ENCODE peak calls at places on chromosomes 16 and 17, in five cellular contexts. Z, T, R, Y and E are unnamed samples. For H3K4me1, the result is how much of the 10 kb centered on the place peaks cover.

GRCh38 chr16:23729503-23730424 is 16.7 kb upstream of the ERN2 start:
- DNase-seq in Z (no peak), T (peak), R (no peak), Y (no peak), E (no peak)

GRCh38 chr17:31492880-31493655 is 101.6 kb downstream of the RAB11FIP4 start:
- DNase-seq in Z (no peak), T (no peak), R (no peak), Y (no peak), E (peak)

GRCh38 chr17:75854111-75854748 is 905 bp downstream of the WBP2 start:
- DNase-seq in Z (no peak), T (peak), R (peak), Y (peak), E (no peak)

GRCh38 chr16:10565167-10565566 is 15.2 kb downstream of the EMP2 start:
- DNase-seq in Z (no peak), T (peak), R (peak), Y (no peak), E (no peak)

GRCh38 chr16:54289242-54290051 is 2.9 kb upstream of the IRX3 start:
- DNase-seq in Z (no peak), T (no peak), R (no peak), Y (no peak), E (no peak)

GRCh38 chr17:55340726-55341125 is 76.0 kb downstream of the HLF start:
- DNase-seq in Z (no peak), T (no peak), R (no peak), Y (no peak), E (no peak)

GRCh38 chr17:3890082-3890892 is 2.6 kb downstream of the CAMKK1 start:
- DNase-seq in Z (no peak), T (peak), R (peak), Y (peak), E (no peak)

GRCh38 chr16:70252355-70252988 is 732 bp upstream of the EXOSC6 start:
- DNase-seq in Z (peak), T (peak), R (no peak), Y (peak), E (peak)

GRCh38 chr17:80036715-80037477 is 454 bp downstream of the CCDC40 start:
- DNase-seq in Z (no peak), T (no peak), R (peak), Y (peak), E (peak)

GRCh38 chr16:17457513-17457912 is 13.2 kb downstream of the XYLT1 start:
- DNase-seq in Z (no peak), T (no peak), R (no peak), Y (no peak), E (no peak)
- H3K4me1 ChIP-seq in Z (under half), T (under half), R (under half), Y (under half), E (under half)

DNA sequence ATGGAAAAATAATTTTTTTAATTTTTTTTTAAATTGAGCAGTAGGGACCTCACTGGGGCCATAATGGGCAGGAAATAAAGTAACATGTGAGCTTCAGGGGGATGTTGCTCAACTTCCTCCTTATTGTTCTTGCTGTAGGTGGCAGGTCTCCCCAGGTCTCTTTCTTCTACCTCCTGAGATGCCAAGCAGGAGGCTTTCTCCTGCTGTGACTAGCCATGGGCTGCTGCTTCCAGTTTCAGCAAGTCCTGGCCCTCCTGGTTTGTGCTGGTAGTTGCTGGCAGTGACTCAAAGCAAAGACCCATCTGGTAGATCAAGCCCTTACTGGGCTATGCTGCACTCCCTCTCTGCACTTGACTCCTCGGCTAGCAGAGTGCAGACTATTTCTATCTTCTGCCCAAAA is 2.3 kb downstream of the DPEP2NB start:
- DNase-seq in Z (no peak), T (no peak), R (no peak), Y (no peak), E (no peak)
- H3K27ac ChIP-seq in Z (no peak), T (no peak), R (no peak), Y (no peak), E (no peak)

GRCh38 chr16:1306344-1306743 is 3.1 kb upstream of the UBE2I start:
- DNase-seq in Z (no peak), T (no peak), R (no peak), Y (no peak), E (no peak)
- H3K4me1 ChIP-seq in Z (under half), T (under half), R (under half), Y (under half), E (under half)

DNA sequence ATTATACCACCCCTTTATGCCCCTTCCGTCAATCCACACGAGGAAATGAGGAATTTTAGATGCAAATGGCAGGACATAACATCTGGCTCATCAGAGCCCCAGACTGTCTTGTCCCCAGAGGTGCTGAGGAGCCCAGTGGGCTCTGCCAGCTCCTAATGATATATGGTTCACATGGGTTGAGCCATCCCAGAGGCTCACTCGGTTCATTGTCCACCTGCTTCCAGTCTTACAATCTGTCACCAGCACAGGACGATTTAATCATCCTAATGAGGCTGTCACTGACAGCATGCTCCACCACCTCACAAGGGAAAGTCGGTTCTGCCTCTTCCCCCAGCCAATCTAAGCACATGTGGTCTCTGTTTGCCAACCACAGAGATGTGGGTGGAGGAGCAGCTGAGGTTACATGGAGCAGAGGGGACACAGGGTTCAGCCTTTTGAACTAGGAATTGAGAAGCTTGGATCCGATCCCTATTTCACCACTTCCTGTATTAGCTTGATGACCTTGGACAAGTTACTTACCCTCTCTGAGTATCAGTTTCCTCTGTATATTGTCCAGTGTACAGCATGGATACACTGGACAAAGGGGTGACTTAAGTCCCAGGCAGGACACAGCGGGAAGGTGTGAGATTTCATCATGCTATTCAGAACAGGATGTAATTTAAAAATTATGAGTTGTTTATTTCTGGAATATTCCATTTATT is 27.0 kb upstream of the DHX8 start:
- DNase-seq in Z (no peak), T (peak), R (no peak), Y (no peak), E (no peak)
- H3K27ac ChIP-seq in Z (no peak), T (no peak), R (no peak), Y (peak), E (no peak)

DNA sequence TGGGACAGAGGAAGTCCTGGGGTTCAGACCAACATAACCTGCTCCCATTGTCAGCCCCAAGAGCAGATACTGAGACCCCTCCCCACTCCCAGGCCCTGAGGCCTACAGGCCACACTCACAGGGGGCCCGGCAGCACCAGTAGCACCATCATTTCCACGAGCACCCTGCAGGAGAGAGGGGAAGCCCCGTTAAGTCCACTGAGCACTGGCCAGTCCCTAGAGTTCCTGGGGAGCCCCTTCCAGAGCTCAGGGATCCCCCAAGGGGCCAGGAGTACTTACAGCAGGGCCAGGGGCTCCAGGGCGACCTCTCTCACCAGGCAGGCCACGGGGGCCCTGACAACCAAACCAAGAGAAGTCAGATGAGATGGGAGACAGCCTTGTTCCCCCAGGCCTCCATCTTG is 5.4 kb downstream of the COL1A1 start:
- DNase-seq in Z (no peak), T (peak), R (no peak), Y (no peak), E (no peak)
- H3K4me1 ChIP-seq in Z (under half), T (half or more), R (under half), Y (under half), E (under half)